ENCODE peak calls at places on chromosomes 12 and 14, in nine cellular contexts. E is NT2/D1; O is iris pigment epithelial cell; Q is ELR; H is non-pigmented ciliary epithelial cell; K is heart right ventricle; A is central memory CD4-positive, alpha-beta T cell; X is stimulated activated CD4-positive, alpha-beta T cell treated with anti-CD3 and anti-CD28 coated beads, Interleukin-2, amount 100 ng/mL, for 48 hours; L is myocyte. D is an unnamed sample.

GRCh38 chr12:75706786-75707605 is 195.6 kb upstream of the KRR1 start:
- DNase-seq in Q (peak), A (no peak), X (no peak), E (no peak), O (peak), H (no peak), K (no peak), L (peak), D (no peak)

GRCh38 chr12:108289342-108290131 is 49.6 kb downstream of the CMKLR1 start:
- DNase-seq in K (no peak), L (no peak), Q (no peak), H (no peak), X (no peak), E (no peak), A (no peak), O (no peak), D (no peak)

GRCh38 chr12:119797090-119797489 is 80.0 kb downstream of the CIT start:
- DNase-seq in H (no peak), K (no peak), L (no peak), E (no peak), A (no peak), Q (no peak), X (no peak), O (no peak), D (no peak)

GRCh38 chr14:94636744-94637412 is 24.7 kb downstream of the SERPINA3 start:
- DNase-seq in E (no peak), Q (peak), K (no peak), L (no peak), A (no peak), H (no peak), O (peak), X (no peak), D (no peak)

GRCh38 chr14:100317897-100318808 is 5.0 kb upstream of the SLC25A47 start:
- DNase-seq in A (peak), E (peak), Q (peak), O (peak), H (no peak), X (peak), L (no peak), K (peak), D (peak)

GRCh38 chr12:103632554-103633216 is 45.6 kb downstream of the STAB2 start:
- DNase-seq in E (peak), L (peak), X (peak), H (no peak), A (no peak), Q (peak), K (no peak), O (peak), D (peak)

GRCh38 chr12:64691793-64692583 is 67.2 kb downstream of the GNS start:
- DNase-seq in O (no peak), K (no peak), X (no peak), A (no peak), Q (no peak), L (peak), E (no peak), H (no peak), D (no peak)

GRCh38 chr14:75427482-75428229 is at the start of gene JDP2:
- DNase-seq in L (peak), Q (peak), O (peak), K (peak), X (peak), H (no peak), A (peak), E (no peak), D (peak)

GRCh38 chr14:41350476-41350875 is 256.2 kb upstream of the LRFN5 start:
- DNase-seq in Q (no peak), X (no peak), A (no peak), H (no peak), E (no peak), K (no peak), O (no peak), L (no peak), D (no peak)

GRCh38 chr14:67734675-67735074 is 33.0 kb downstream of the RDH12 start:
- DNase-seq in X (no peak), O (peak), E (peak), Q (peak), K (peak), H (no peak), L (no peak), A (no peak), D (no peak)

GRCh38 chr14:24243336-24243836 is 963 bp upstream of the TINF2 start:
- DNase-seq in Q (peak), K (no peak), X (no peak), O (peak), A (no peak), H (no peak), L (no peak), E (no peak), D (no peak)

GRCh38 chr12:57471661-57472060 is 8.0 kb downstream of the ARHGAP9 start:
- DNase-seq in H (no peak), L (no peak), K (no peak), X (no peak), Q (no peak), O (no peak), A (no peak), E (no peak), D (no peak)

GRCh38 chr12:68178774-68179439 is 19.4 kb upstream of the IFNG start:
- DNase-seq in K (no peak), O (no peak), A (no peak), X (no peak), H (no peak), L (no peak), Q (no peak), E (no peak), D (no peak)

GRCh38 chr12:50222275-50222783 is 55.2 kb upstream of the CERS5 start:
- DNase-seq in O (peak), L (peak), K (peak), A (peak), E (peak), Q (peak), X (no peak), H (no peak), D (no peak)

GRCh38 chr12:1436996-1437395 is 157.4 kb downstream of the FBXL14 start:
- DNase-seq in L (no peak), Q (no peak), K (no peak), A (no peak), E (no peak), O (no peak), H (no peak), X (no peak), D (no peak)

GRCh38 chr12:45343269-45344051 is 127.6 kb downstream of the ANO6 start:
- DNase-seq in L (peak), H (no peak), O (peak), A (no peak), E (no peak), K (peak), X (no peak), Q (peak), D (no peak)